ENCODE peak calls at places on chromosome 14, in ten cellular contexts. O, Y, I, Q, J, B, E, U, A and R are unnamed samples.

GRCh38 chr14:70714055-70714550 is 72.4 kb downstream of the TTC9 start:
- DNase-seq in B (peak; percentile 47), I (no peak), J (peak; percentile 50), U (peak; percentile 46), A (peak; percentile 14), Q (peak; percentile 54), E (peak; percentile 13), O (peak; percentile 67), Y (no peak), R (no peak)

GRCh38 chr14:95523051-95523817 is 6.8 kb upstream of the SYNE3 start:
- DNase-seq in U (no peak), A (no peak), E (no peak), B (no peak), J (no peak), Q (no peak), O (no peak), Y (no peak), I (no peak), R (no peak)

GRCh38 chr14:92866181-92866752 is 56.7 kb upstream of the CHGA start:
- DNase-seq in J (no peak), Q (no peak), Y (no peak), O (peak; percentile 96), U (no peak), A (no peak), I (no peak), E (no peak), B (no peak), R (no peak)

GRCh38 chr14:92613008-92613658 is 99.6 kb downstream of the RIN3 start:
- DNase-seq in J (peak; percentile 59), E (no peak), Y (no peak), O (no peak), A (peak; percentile 50), B (no peak), U (no peak), Q (no peak), I (peak; percentile 88), R (no peak)

GRCh38 chr14:71588028-71588427 is 344.2 kb upstream of the RGS6 start:
- DNase-seq in A (no peak), E (no peak), B (no peak), I (no peak), O (no peak), Y (no peak), Q (no peak), U (no peak), J (no peak), R (no peak)

GRCh38 chr14:23910081-23910875 is 43.3 kb upstream of the DHRS4 start:
- DNase-seq in I (no peak), B (peak; percentile 69), E (peak; percentile 27), U (no peak), J (peak; percentile 73), Y (no peak), Q (peak; percentile 38), O (peak; percentile 58), A (peak; percentile 54), R (no peak)

GRCh38 chr14:89365071-89365801 is 51.8 kb downstream of the FOXN3 start:
- DNase-seq in U (no peak), A (peak; percentile 59), O (no peak), E (no peak), Y (no peak), I (no peak), Q (no peak), B (peak; percentile 31), J (no peak), R (no peak)

GRCh38 chr14:61503167-61503801 is 181.9 kb downstream of the PRKCH start:
- DNase-seq in J (no peak), U (no peak), Y (no peak), B (no peak), E (no peak), O (peak; percentile 93), A (no peak), I (no peak), Q (no peak), R (no peak)

GRCh38 chr14:34956906-34957305 is 25.9 kb upstream of the SRP54 start:
- DNase-seq in J (no peak), E (no peak), Y (no peak), U (no peak), I (no peak), Q (no peak), A (no peak), O (no peak), B (no peak), R (no peak)

GRCh38 chr14:99910337-99911268 is 117.4 kb downstream of the EML1 start:
- DNase-seq in I (no peak), O (no peak), B (no peak), Q (no peak), Y (no peak), U (no peak), E (peak; percentile 65), A (no peak), J (no peak), R (no peak)

GRCh38 chr14:73610692-73611091 is 1.6 kb upstream of the ACOT6 start:
- DNase-seq in J (no peak), E (no peak), Q (no peak), Y (no peak), O (peak; percentile 53), A (no peak), I (no peak), U (no peak), B (no peak), R (no peak)

GRCh38 chr14:104819361-104819771 is 18.5 kb downstream of the ZBTB42 start:
- DNase-seq in Q (no peak), J (no peak), U (no peak), E (no peak), Y (peak; percentile 46), A (no peak), B (peak; percentile 23), O (no peak), I (peak; percentile 69), R (peak; percentile 70)

DNA sequence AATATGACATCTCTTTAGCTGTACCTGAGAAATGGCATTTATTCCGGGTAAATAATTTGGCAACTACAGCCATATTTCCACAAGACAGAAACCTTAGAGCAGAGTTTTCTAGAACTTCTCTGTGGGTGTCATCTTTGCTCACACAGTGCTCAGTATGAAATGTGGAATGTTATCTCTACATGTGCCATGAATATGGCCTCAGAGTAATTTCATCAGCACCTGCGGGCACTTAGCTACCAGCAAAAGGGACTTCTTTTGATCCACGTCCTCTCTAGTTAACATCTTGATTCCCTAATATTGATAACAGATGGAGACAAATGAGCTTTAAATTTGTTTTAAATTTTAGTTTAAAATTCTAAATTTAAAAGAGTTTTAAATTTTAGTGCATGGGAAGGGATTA is 2.9 kb upstream of the ATG14 start:
- DNase-seq in A (no peak), E (no peak), Y (no peak), U (no peak), I (no peak), J (no peak), Q (no peak), B (no peak), O (no peak), R (no peak)
- TF ChIP-seq POLR2AphosphoS5 in A (no peak), E (no peak), Y (no peak), U (no peak), I (no peak), J (no peak), Q (no peak), B (no peak), O (no peak), R (no peak)

DNA sequence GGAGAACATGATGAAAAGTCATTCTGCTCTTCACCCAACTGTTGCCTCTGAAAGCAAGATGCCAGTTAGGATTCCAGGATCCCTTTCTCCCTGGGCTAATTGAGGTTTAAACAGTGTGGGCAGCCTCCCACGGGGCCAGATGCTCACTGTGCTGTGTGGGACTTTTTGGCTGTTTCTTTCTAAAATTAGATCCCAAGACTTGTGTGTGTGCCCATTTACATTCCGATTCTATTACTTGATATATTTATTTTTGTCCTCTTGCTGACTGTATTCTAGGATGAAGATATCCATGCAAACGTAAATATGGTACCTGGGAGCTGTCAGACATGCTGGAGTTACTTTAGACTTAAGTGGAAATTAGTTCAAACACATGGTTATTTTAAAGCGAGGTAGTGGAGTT is 6.2 kb downstream of the IFT43 start:
- DNase-seq in Y (no peak), J (no peak), A (no peak), B (no peak), O (no peak), U (no peak), Q (no peak), I (no peak), E (no peak), R (no peak)
- H3K4me1 ChIP-seq in Y (no peaks in the 10 kb centered on the region), J (no peaks in the 10 kb centered on the region), A (peaks cover 8% of the 10 kb centered on the region), B (peaks cover 2% of the 10 kb centered on the region), O (peaks cover 30% of the 10 kb centered on the region), U (no peaks in the 10 kb centered on the region), Q (peaks cover under 1% of the 10 kb centered on the region), I (peaks cover 33% of the 10 kb centered on the region), E (no peaks in the 10 kb centered on the region), R (peaks cover 17% of the 10 kb centered on the region)

DNA sequence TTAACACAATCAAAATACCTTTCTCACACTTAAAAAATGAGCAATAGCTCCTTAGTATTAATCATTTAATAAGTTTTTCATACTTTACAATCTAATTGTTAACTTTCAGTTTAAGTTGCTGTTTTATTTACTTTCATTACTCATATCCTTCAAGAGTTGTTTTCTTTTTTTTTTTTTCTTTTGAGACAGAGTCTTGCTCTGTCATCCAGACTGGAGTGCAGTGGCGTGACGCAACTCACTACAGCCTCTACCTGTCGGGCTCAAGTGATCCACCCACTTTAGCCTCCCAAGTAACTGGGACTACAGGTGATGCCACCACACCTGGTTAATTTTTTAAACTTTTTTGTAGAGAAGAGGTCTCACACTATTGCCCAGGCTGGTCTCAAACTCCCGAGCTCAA is 16.1 kb downstream of the ZBTB1 start:
- DNase-seq in E (no peak), Q (no peak), J (no peak), A (no peak), B (no peak), O (no peak), U (no peak), I (no peak), Y (no peak), R (no peak)
- H3K27ac ChIP-seq in E (no peak overlapping the region), Q (no peak overlapping the region), J (no peak overlapping the region), A (no peak overlapping the region), B (no peak overlapping the region), O (peak overlapping the region; percentile 25), U (peak overlapping the region; percentile 55), I (no peak overlapping the region), Y (no peak overlapping the region), R (no peak overlapping the region)

GRCh38 chr14:22598896-22599244 is 770 bp downstream of the ABHD4 start:
- DNase-seq in I (no peak), Q (peak; percentile 16), A (peak; percentile 60), U (peak; percentile 67), E (no peak), B (peak; percentile 64), O (peak; percentile 74), J (no peak), Y (no peak), R (no peak)
- TF ChIP-seq POLR2AphosphoS5 in I (no peak), Q (no peak), A (no peak), U (peak; percentile 48), E (no peak), B (no peak), O (no peak), J (no peak), Y (no peak), R (no peak)